ENCODE peak calls at places on chromosome 3, in seven cellular contexts. Q, I, P, S, H, G and D are unnamed samples.

GRCh38 chr3:16496408-16497222 is 16.9 kb downstream of the RFTN1 start:
- DNase-seq in G (no peak), S (no peak), Q (no peak), I (no peak), P (no peak), H (no peak), D (no peak)

GRCh38 chr3:171094411-171094810 is 67.9 kb upstream of the SLC2A2 start:
- DNase-seq in Q (no peak), S (no peak), H (no peak), I (no peak), G (no peak), P (no peak), D (no peak)

GRCh38 chr3:161081675-161082462 is 23.3 kb downstream of the B3GALNT1 start:
- DNase-seq in H (peak; percentile 34), I (no peak), G (no peak), Q (no peak), P (no peak), S (no peak), D (peak; percentile 42)

GRCh38 chr3:128498901-128499530 is 6.0 kb upstream of the GATA2 start:
- DNase-seq in I (peak; percentile 6), P (no peak), Q (peak; percentile 48), S (no peak), H (no peak), G (no peak), D (no peak)

GRCh38 chr3:12926660-12927059 is 85.3 kb upstream of the RPL32 start:
- DNase-seq in P (no peak), G (peak; percentile 50), H (no peak), S (no peak), I (no peak), Q (no peak), D (peak; percentile 56)

GRCh38 chr3:117719316-117719926 is 1009.8 kb downstream of the TUSC7 start:
- DNase-seq in S (peak; percentile 57), Q (no peak), H (peak; percentile 59), P (no peak), I (no peak), G (peak; percentile 39), D (no peak)

GRCh38 chr3:33665294-33665693 is 52.8 kb downstream of the CLASP2 start:
- DNase-seq in Q (no peak), P (no peak), H (no peak), S (no peak), I (no peak), G (no peak), D (no peak)

GRCh38 chr3:127748754-127749327 is 73.5 kb downstream of the MGLL start:
- DNase-seq in G (no peak), I (no peak), S (no peak), H (no peak), Q (no peak), P (peak; percentile 69), D (no peak)

GRCh38 chr3:155102329-155102728 is 22.2 kb downstream of the MME start:
- DNase-seq in G (no peak), S (no peak), H (no peak), Q (no peak), I (no peak), P (no peak), D (no peak)

GRCh38 chr3:155096303-155097008 is 16.3 kb downstream of the MME start:
- DNase-seq in G (no peak), I (no peak), S (no peak), Q (no peak), P (no peak), H (no peak), D (no peak)

GRCh38 chr3:155106059-155106458 is 25.9 kb downstream of the MME start:
- DNase-seq in P (no peak), Q (no peak), I (no peak), H (no peak), G (no peak), S (no peak), D (no peak)

GRCh38 chr3:155097009-155097349 is 16.9 kb downstream of the MME start:
- DNase-seq in G (no peak), H (no peak), P (no peak), S (no peak), Q (no peak), I (no peak), D (no peak)

DNA sequence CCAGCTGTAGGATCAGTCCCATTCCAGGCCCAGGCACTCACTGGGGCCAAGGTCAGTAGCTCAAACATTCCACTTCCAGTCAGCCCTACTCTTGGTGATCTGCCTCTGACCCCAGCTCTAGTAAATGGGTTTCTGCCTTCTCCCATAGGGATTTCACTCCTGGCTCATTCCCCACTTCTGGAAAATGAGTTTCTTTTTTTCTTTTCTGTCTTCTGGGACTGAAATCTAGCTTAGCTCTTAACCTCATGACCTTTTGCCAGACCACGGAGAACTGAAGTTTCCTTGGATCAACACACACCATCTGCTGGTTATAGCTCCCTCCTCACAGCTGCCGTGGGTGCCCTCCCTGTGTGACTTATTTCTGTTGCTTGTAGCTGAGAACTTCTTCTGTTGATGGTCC is 21.3 kb downstream of the MME start:
- DNase-seq in G (no peak), S (no peak), H (no peak), Q (no peak), I (no peak), P (no peak), D (peak; percentile 18)
- H3K9me3 ChIP-seq in G (no peaks in the 10 kb centered on the region), S (peaks cover 17% of the 10 kb centered on the region), H (no peaks in the 10 kb centered on the region), Q (no peaks in the 10 kb centered on the region), I (no peaks in the 10 kb centered on the region), P (peaks cover 3% of the 10 kb centered on the region), D (peaks cover 15% of the 10 kb centered on the region)

DNA sequence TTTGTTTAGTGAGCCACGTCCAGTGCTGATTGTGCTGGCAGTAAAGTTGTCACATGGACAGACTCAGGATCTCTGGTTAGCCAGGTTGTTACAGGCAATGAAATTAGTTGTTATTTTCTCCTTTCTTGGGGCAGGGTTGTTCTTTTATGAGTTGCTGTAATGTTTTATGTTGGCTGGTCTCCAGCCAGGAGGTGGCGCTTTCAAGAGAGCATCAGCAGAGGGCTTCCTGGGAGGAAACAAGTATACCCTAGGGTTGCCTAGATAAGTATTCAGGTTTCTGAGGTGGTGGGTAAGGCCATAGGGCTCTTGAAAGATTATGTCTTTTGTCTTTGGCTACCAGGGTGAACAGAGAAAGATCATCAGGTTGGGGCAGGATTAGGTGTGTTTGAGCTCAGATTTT is 14.5 kb upstream of the CFAP20DC start:
- DNase-seq in H (no peak), Q (no peak), S (no peak), P (no peak), G (no peak), I (peak; percentile 25), D (no peak)
- TF ChIP-seq CTCF in H (no peak), Q (no peak), S (peak; percentile 61), P (no peak), G (no peak), I (no peak), D (no peak)

GRCh38 chr3:57694146-57694545 is 1.3 kb upstream of the DENND6A start:
- DNase-seq in S (no peak), G (no peak), P (no peak), H (no peak), Q (no peak), I (no peak), D (no peak)
- H3K27ac ChIP-seq in S (no peak overlapping the region), G (peak overlapping the region; percentile 52), P (peak overlapping the region; percentile 99), H (no peak overlapping the region), Q (no peak overlapping the region), I (no peak overlapping the region), D (no peak overlapping the region)

GRCh38 chr3:44555753-44556152 is 760 bp downstream of the ZKSCAN7 start:
- DNase-seq in G (no peak), I (no peak), Q (no peak), S (no peak), H (no peak), P (no peak), D (no peak)
- H3K9me3 ChIP-seq in G (no peaks in the 10 kb centered on the region), I (no peaks in the 10 kb centered on the region), Q (no peaks in the 10 kb centered on the region), S (no peaks in the 10 kb centered on the region), H (no peaks in the 10 kb centered on the region), P (no peaks in the 10 kb centered on the region), D (no peaks in the 10 kb centered on the region)

GRCh38 chr3:124786491-124787241 is 56.4 kb downstream of the UMPS start:
- DNase-seq in Q (no peak), I (peak; percentile 41), G (no peak), H (no peak), P (no peak), S (no peak), D (no peak)
- TF ChIP-seq CTCF in Q (peak; percentile 68), I (no peak), G (peak; percentile 41), H (peak; percentile 34), P (peak; percentile 40), S (peak; percentile 41), D (peak; percentile 57)

DNA sequence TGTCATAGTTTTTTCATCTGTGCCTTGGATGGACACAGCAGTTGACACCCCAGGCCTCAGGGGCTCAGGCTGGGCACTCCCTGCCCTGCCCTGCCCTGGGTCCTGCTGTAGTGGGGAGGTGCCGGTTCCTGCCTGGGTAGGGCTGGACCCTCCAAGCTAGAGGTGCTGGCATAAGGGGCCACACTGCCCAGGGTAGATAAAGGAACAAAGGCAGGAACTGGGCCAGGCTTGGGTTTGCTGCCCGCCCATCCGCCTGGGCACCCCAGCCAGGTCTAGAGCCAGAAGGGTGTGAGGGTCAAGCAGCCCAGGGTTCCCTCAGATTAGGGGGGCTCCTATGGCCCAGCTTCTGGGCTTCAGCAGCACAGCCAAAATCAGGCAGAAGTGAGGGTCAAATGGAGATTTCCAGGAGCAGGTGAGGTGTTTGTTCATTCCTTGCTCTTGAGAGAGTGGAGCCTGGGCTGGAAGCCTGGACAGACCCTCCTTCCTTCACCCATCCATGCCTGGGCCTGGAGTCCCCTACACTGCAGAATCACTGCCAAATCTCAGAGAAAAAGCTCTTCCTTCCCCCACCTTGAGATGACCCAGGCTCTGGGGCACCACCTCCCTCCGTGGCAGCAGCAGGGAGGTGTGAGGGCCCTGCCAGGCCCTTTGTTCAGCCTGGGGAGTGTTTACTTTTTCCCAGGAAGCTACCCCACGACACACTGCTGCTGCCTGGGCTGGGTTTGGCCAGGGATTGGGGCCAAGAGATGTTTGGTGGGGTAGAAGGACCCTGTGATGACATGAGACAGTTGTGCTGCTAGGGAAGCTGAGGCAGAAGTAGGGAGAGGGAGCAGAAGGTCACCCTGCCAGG is 7.1 kb downstream of the SEMA3F start:
- DNase-seq in G (no peak), Q (no peak), P (no peak), S (no peak), I (no peak), H (no peak), D (no peak)
- H3K27ac ChIP-seq in G (no peak overlapping the region), Q (no peak overlapping the region), P (peak overlapping the region; percentile 76), S (no peak overlapping the region), I (peak overlapping the region; percentile 13), H (no peak overlapping the region), D (peak overlapping the region; percentile 88)

DNA sequence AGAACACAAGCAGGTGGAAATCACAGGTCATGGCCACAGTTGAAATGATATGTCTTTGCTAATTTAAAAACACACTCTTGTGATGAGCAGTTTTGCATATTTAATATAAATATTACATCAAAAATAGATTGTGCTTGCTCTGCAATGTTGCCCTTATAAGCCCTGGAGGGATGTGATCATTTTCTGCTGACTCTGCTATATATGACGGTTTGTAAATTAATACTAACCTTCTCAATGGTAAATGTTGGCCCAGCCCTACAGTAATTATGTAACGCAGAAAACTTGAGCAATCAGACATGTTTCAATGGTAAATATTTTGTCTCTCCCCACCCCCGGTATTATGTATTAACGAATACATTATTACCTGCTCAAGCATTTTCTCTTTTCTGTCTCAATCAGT is 359.5 kb upstream of the CNTN6 start:
- DNase-seq in P (no peak), S (no peak), G (no peak), H (no peak), I (no peak), Q (no peak), D (no peak)
- H3K9me3 ChIP-seq in P (no peaks in the 10 kb centered on the region), S (no peaks in the 10 kb centered on the region), G (no peaks in the 10 kb centered on the region), H (no peaks in the 10 kb centered on the region), I (no peaks in the 10 kb centered on the region), Q (no peaks in the 10 kb centered on the region), D (no peaks in the 10 kb centered on the region)